ENCODE peak calls at places on chromosomes 2 and 18, in five cellular contexts. K is HepG2, D is astrocyte of the cerebellum, N is choroid plexus epithelial cell, Y is nephron progenitor cell. J is an unnamed sample.

GRCh38 chr2:55771612-55772011 is 78.0 kb upstream of the PNPT1 start:
- DNase-seq in K (peak), D (peak), N (peak), Y (no peak), J (no peak)

GRCh38 chr2:241202268-241202585 is 13.8 kb downstream of the ANO7 start:
- DNase-seq in K (no peak), D (no peak), N (no peak), Y (no peak), J (no peak)

GRCh38 chr18:23133860-23134779 is 1.2 kb upstream of the CABLES1 start:
- DNase-seq in K (peak), D (no peak), N (no peak), Y (peak), J (peak)

GRCh38 chr18:63879684-63880083 is 7.8 kb upstream of the SERPINB2 start:
- DNase-seq in K (no peak), D (no peak), N (no peak), Y (no peak), J (no peak)

GRCh38 chr18:48003426-48004349 is 73.2 kb upstream of the SMAD2 start:
- DNase-seq in K (no peak), D (peak), N (peak), Y (no peak), J (no peak)

GRCh38 chr18:79576686-79577351 is 102.8 kb upstream of the CTDP1 start:
- DNase-seq in K (no peak), D (no peak), N (peak), Y (no peak), J (no peak)

GRCh38 chr2:145654156-145654555 is 1134.2 kb upstream of the ZEB2 start:
- DNase-seq in K (no peak), D (no peak), N (no peak), Y (no peak), J (no peak)

GRCh38 chr2:109166811-109167210 is 37.8 kb downstream of the SH3RF3 start:
- DNase-seq in K (no peak), D (no peak), N (peak), Y (no peak), J (no peak)

GRCh38 chr2:23745068-23745725 is 181.7 kb downstream of the ATAD2B start:
- DNase-seq in K (no peak), D (no peak), N (no peak), Y (no peak), J (no peak)

GRCh38 chr2:145356046-145356445 is 836.1 kb upstream of the ZEB2 start:
- DNase-seq in K (no peak), D (no peak), N (no peak), Y (no peak), J (no peak)

GRCh38 chr2:184053326-184053725 is 545.0 kb upstream of the ZNF804A start:
- DNase-seq in K (no peak), D (peak), N (no peak), Y (no peak), J (no peak)

GRCh38 chr2:29788066-29788465 is 133.3 kb downstream of the ALK start:
- DNase-seq in K (no peak), D (no peak), N (no peak), Y (no peak), J (no peak)

GRCh38 chr2:175750195-175750594 is 251.9 kb downstream of the LNPK start:
- DNase-seq in K (peak), D (no peak), N (no peak), Y (no peak), J (no peak)

GRCh38 chr2:73823916-73824523 is 4.7 kb upstream of the STAMBP start:
- DNase-seq in K (peak), D (peak), N (peak), Y (peak), J (no peak)

GRCh38 chr2:210195066-210195852 is 24.1 kb upstream of the KANSL1L start:
- DNase-seq in K (peak), D (peak), N (peak), Y (no peak), J (no peak)

GRCh38 chr18:80158365-80158764 is 49.3 kb downstream of the ADNP2 start:
- DNase-seq in K (no peak), D (no peak), N (no peak), Y (no peak), J (no peak)

GRCh38 chr18:80086281-80086680 is 22.8 kb upstream of the ADNP2 start:
- DNase-seq in K (no peak), D (no peak), N (no peak), Y (no peak), J (no peak)

GRCh38 chr2:100978582-100979051 is 23.5 kb upstream of the RPL31 start:
- DNase-seq in K (no peak), D (no peak), N (no peak), Y (no peak), J (no peak)

GRCh38 chr18:27544211-27544610 is 359.1 kb upstream of the CHST9 start:
- DNase-seq in K (no peak), D (no peak), N (no peak), Y (no peak), J (no peak)

GRCh38 chr18:10660485-10660884 is 134.7 kb downstream of the NAPG start:
- DNase-seq in K (no peak), D (peak), N (peak), Y (no peak), J (no peak)

GRCh38 chr2:55943466-55943865 is 19.9 kb upstream of the EFEMP1 start:
- DNase-seq in K (no peak), D (no peak), N (no peak), Y (no peak), J (no peak)

GRCh38 chr2:51510298-51510697 is 478.4 kb upstream of the NRXN1 start:
- DNase-seq in K (no peak), D (no peak), N (peak), Y (no peak), J (no peak)

GRCh38 chr2:51511002-51511401 is 479.1 kb upstream of the NRXN1 start:
- DNase-seq in K (no peak), D (no peak), N (no peak), Y (no peak), J (no peak)

GRCh38 chr2:51505533-51505932 is 473.6 kb upstream of the NRXN1 start:
- DNase-seq in K (no peak), D (no peak), N (peak), Y (no peak), J (no peak)
- TF ChIP-seq CTCF in K (peak), D (no peak), N (peak), Y (no peak), J (no peak)

GRCh38 chr2:49123600-49123999 is 30.7 kb downstream of the FSHR start:
- DNase-seq in K (no peak), D (no peak), N (no peak), Y (no peak), J (no peak)

GRCh38 chr2:49131801-49132200 is 22.5 kb downstream of the FSHR start:
- DNase-seq in K (no peak), D (no peak), N (no peak), Y (no peak), J (no peak)

DNA sequence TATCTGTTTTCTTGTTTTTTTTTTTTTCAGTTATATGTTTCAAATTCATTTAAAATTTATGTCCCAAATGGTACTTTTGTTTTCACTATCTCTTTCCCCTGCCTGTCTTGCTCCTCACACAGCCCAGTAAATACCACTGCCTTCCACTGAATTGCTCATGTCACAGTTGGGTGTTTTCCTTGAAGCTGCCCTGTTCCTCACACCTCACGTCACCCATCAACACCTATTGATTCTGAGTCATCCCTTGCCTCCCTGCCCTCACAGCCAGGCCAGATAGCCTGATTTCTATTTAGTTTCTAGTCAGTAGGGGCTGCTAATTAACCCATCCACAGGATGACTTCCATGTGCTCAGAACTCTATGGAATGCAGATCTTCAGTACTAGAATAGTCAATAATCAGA is 25.3 kb downstream of the FSHR start:
- DNase-seq in K (no peak), D (no peak), N (no peak), Y (no peak), J (no peak)
- TF ChIP-seq CTCF in K (no peak), D (no peak), N (no peak), Y (no peak), J (no peak)

DNA sequence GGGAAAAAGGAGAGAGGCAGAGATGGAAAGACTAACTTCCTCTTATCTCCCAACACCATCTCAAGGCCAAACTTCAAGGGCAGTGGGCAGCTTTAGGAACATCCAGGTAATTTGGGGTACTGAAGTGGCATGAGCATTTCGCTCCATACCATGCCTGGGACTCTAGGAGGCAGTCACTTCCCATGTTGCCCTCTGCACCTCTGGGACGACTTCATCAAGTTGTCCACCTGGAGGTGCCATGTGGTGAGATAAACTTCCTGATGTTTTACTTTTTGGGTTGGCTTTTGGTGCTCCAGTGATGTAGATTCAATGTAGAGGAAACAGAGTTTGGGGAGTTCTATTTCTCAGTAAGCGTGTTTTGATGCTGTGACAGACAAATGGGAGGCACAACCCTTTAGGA is 56.3 kb upstream of the UPP2 start:
- DNase-seq in K (peak), D (no peak), N (no peak), Y (no peak), J (no peak)
- TF ChIP-seq CTCF in K (peak), D (no peak), N (no peak), Y (no peak), J (no peak)

GRCh38 chr2:26178746-26179436 is 6.0 kb downstream of the GAREM2 start:
- DNase-seq in K (no peak), D (no peak), N (no peak), Y (peak), J (no peak)
- TF ChIP-seq CTCF in K (peak), D (no peak), N (no peak), Y (no peak), J (no peak)